ENCODE peak calls at places on chromosomes 6 and 20, in five cellular contexts. L, M, H, P and Y are unnamed samples.

GRCh38 chr20:46006964-46007363 is 1.7 kb upstream of the MMP9 start:
- DNase-seq in L (no peak), M (no peak), H (no peak), P (no peak), Y (no peak)

GRCh38 chr6:72048080-72048479 is 161.7 kb downstream of the RIMS1 start:
- DNase-seq in L (no peak), M (no peak), H (no peak), P (no peak), Y (no peak)

GRCh38 chr6:170267688-170268087 is 23.2 kb downstream of the DLL1 start:
- DNase-seq in L (no peak), M (no peak), H (peak; percentile 10), P (no peak), Y (no peak)

GRCh38 chr20:3222635-3223600 is 13.6 kb downstream of the ITPA start:
- DNase-seq in L (peak; percentile 69), M (no peak), H (peak; percentile 78), P (peak; percentile 53), Y (no peak)

GRCh38 chr6:82017316-82017715 is 230.2 kb downstream of the IBTK start:
- DNase-seq in L (peak; percentile 71), M (no peak), H (no peak), P (no peak), Y (peak; percentile 66)

GRCh38 chr20:1946762-1947534 is 46.9 kb downstream of the PDYN start:
- DNase-seq in L (no peak), M (no peak), H (no peak), P (no peak), Y (peak; percentile 75)

GRCh38 chr20:30811896-30812671 is 445.4 kb upstream of the DEFB115 start:
- DNase-seq in L (no peak), M (no peak), H (no peak), P (peak; percentile 66), Y (no peak)

GRCh38 chr6:44268095-44268628 is 2.1 kb upstream of the TMEM151B start:
- DNase-seq in L (peak; percentile 53), M (no peak), H (no peak), P (peak; percentile 73), Y (no peak)

GRCh38 chr6:149501768-149502167 is 17.0 kb upstream of the ZC3H12D start:
- DNase-seq in L (no peak), M (no peak), H (no peak), P (no peak), Y (no peak)

GRCh38 chr20:50870572-50871161 is 60.6 kb downstream of the ADNP start:
- DNase-seq in L (no peak), M (no peak), H (peak; percentile 51), P (no peak), Y (no peak)

GRCh38 chr6:168132531-168133184 is 53.6 kb upstream of the FRMD1 start:
- DNase-seq in L (peak; percentile 49), M (peak; percentile 26), H (no peak), P (no peak), Y (peak; percentile 66)

GRCh38 chr6:135568366-135568765 is 70.8 kb upstream of the AHI1 start:
- DNase-seq in L (no peak), M (peak; percentile 11), H (no peak), P (peak; percentile 64), Y (no peak)

GRCh38 chr6:170147832-170148708 is 142.8 kb downstream of the DLL1 start:
- DNase-seq in L (no peak), M (no peak), H (peak; percentile 75), P (peak; percentile 19), Y (no peak)

GRCh38 chr6:144528605-144529425 is 243.7 kb downstream of the UTRN start:
- DNase-seq in L (no peak), M (no peak), H (no peak), P (peak; percentile 3), Y (no peak)

GRCh38 chr6:17820055-17820454 is 113.3 kb upstream of the NUP153 start:
- DNase-seq in L (peak; percentile 54), M (no peak), H (no peak), P (no peak), Y (no peak)

GRCh38 chr6:133632206-133632605 is 256.7 kb upstream of the TCF21 start:
- DNase-seq in L (peak; percentile 32), M (no peak), H (no peak), P (no peak), Y (no peak)

GRCh38 chr6:146111864-146112263 is 83.0 kb downstream of the GRM1 start:
- DNase-seq in L (no peak), M (no peak), H (no peak), P (no peak), Y (no peak)

GRCh38 chr6:123901441-123901840 is 97.8 kb downstream of the NKAIN2 start:
- DNase-seq in L (no peak), M (no peak), H (no peak), P (no peak), Y (no peak)

GRCh38 chr6:7726416-7727149 is 684 bp downstream of the BMP6 start:
- DNase-seq in L (peak; percentile 45), M (no peak), H (no peak), P (peak; percentile 15), Y (no peak)

GRCh38 chr6:93790976-93791375 is 371.6 kb upstream of the EPHA7 start:
- DNase-seq in L (no peak), M (no peak), H (no peak), P (no peak), Y (no peak)

GRCh38 chr20:14885661-14886060 is 548.2 kb upstream of the FLRT3 start:
- DNase-seq in L (no peak), M (no peak), H (no peak), P (no peak), Y (no peak)

GRCh38 chr20:9912858-9913434 is 74.1 kb upstream of the PAK5 start:
- DNase-seq in L (peak; percentile 57), M (peak; percentile 3), H (no peak), P (peak; percentile 55), Y (peak; percentile 66)

GRCh38 chr6:153131037-153131981 is at the start of gene RGS17:
- DNase-seq in L (peak; percentile 70), M (peak; percentile 58), H (peak; percentile 77), P (peak; percentile 41), Y (no peak)

GRCh38 chr20:45991616-45992015 is 17.1 kb upstream of the MMP9 start:
- DNase-seq in L (no peak), M (no peak), H (no peak), P (no peak), Y (no peak)

GRCh38 chr20:22836211-22836610 is 198.9 kb upstream of the SSTR4 start:
- DNase-seq in L (no peak), M (no peak), H (no peak), P (no peak), Y (no peak)

GRCh38 chr20:4880051-4880450 is 121.3 kb downstream of the SLC23A2 start:
- DNase-seq in L (no peak), M (no peak), H (no peak), P (no peak), Y (no peak)

GRCh38 chr6:111757342-111757741 is 115.9 kb downstream of the FYN start:
- DNase-seq in L (no peak), M (no peak), H (no peak), P (no peak), Y (no peak)

GRCh38 chr6:112780498-112781096 is 433.5 kb downstream of the RFPL4B start:
- DNase-seq in L (peak; percentile 71), M (peak; percentile 55), H (peak; percentile 54), P (peak; percentile 86), Y (peak; percentile 72)

GRCh38 chr6:119308994-119309657 is 40.4 kb downstream of the MAN1A1 start:
- DNase-seq in L (no peak), M (no peak), H (no peak), P (no peak), Y (no peak)

GRCh38 chr6:169571123-169571962 is 130.5 kb downstream of the WDR27 start:
- DNase-seq in L (peak; percentile 2), M (no peak), H (no peak), P (no peak), Y (no peak)

GRCh38 chr6:26020291-26020982 is 57.8 kb downstream of the TRIM38 start:
- DNase-seq in L (peak; percentile 92), M (peak; percentile 65), H (peak; percentile 85), P (peak; percentile 96), Y (peak; percentile 93)

DNA sequence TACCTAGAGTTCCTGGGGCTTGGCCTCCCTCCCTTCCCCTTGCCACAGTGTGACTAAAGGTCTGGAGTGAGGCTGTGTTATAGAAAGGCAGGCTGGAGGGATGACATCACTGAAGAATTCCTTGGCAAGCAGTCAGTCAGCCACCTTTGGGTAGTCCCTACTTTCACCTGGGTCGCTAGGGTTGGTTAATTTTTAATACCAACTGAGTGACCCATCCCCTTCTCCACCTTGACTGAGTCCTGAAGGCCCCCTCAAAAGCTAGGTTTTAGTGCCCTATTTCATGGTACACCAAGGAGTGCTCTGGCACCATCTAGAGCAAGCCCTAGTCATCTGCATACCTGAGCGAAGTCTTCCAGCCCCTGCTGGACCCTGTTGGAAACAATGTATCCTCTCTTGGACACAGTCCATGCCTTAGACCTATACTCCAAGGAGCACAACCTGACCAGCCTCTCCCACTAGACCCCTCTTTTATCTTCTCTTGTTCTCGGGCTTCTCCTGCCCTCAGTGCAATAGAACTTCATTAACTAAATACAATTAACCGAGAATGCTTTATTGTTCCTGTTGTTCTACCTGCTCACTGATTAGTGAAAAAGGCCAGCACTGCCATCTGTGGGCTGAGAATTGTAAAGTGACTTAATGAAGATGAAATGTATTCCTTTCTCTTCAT is 44.6 kb downstream of the RIN2 start:
- DNase-seq in L (peak; percentile 76), M (peak; percentile 13), H (no peak), P (no peak), Y (no peak)
- TF ChIP-seq CTCF in L (peak; percentile 44), M (no peak), H (peak; percentile 37), P (no peak), Y (no peak)

GRCh38 chr20:21125072-21125848 is 622 bp upstream of the KIZ start:
- DNase-seq in L (peak; percentile 76), M (peak; percentile 23), H (no peak), P (no peak), Y (no peak)
- TF ChIP-seq CTCF in L (peak; percentile 12), M (no peak), H (peak; percentile 10), P (no peak), Y (no peak)

GRCh38 chr6:162442675-162443074 is 284.9 kb downstream of the PRKN start:
- DNase-seq in L (peak; percentile 28), M (no peak), H (no peak), P (peak; percentile 18), Y (no peak)
- TF ChIP-seq CTCF in L (no peak), M (no peak), H (peak; percentile 42), P (peak; percentile 22), Y (peak; percentile 60)

GRCh38 chr6:125584468-125584939 is 164.9 kb upstream of the HEY2 start:
- DNase-seq in L (peak; percentile 29), M (no peak), H (peak; percentile 74), P (no peak), Y (no peak)
- TF ChIP-seq CTCF in L (no peak), M (no peak), H (peak; percentile 29), P (no peak), Y (no peak)

GRCh38 chr6:11744101-11744500 is 34.5 kb downstream of the ADTRP start:
- DNase-seq in L (no peak), M (no peak), H (no peak), P (no peak), Y (no peak)
- TF ChIP-seq CTCF in L (no peak), M (no peak), H (no peak), P (no peak), Y (no peak)